ENCODE peak calls at places on chromosomes 4 and X, in six cellular contexts. D is OCI-LY7, S is fibroblast of lung, L is neural progenitor cell, V is A549, A is HepG2. W is an unnamed sample.

GRCh38 chr4:170047774-170048354 is 21.7 kb upstream of the MFAP3L start:
- DNase-seq in D (peak; percentile 62), S (peak; percentile 53), L (peak; percentile 77), V (peak; percentile 64), A (peak; percentile 53), W (peak; percentile 84)

GRCh38 chr4:37835806-37836205 is 9.3 kb downstream of the PGM2 start:
- DNase-seq in D (no peak), S (no peak), L (no peak), V (no peak), A (no peak), W (no peak)

GRCh38 chrX:1205681-1206611 is 6.5 kb downstream of the CRLF2 start:
- DNase-seq in D (peak; percentile 95), S (peak; percentile 80), L (peak; percentile 94), V (peak; percentile 99), A (no peak), W (peak; percentile 57)

GRCh38 chr4:139933541-139933940 is 220.4 kb downstream of the MAML3 start:
- DNase-seq in D (no peak), S (no peak), L (no peak), V (peak; percentile 48), A (peak; percentile 54), W (no peak)

GRCh38 chr4:76485450-76485849 is 50.4 kb downstream of the SHROOM3 start:
- DNase-seq in D (no peak), S (peak; percentile 56), L (peak; percentile 40), V (no peak), A (peak; percentile 9), W (peak; percentile 41)

GRCh38 chr4:15451866-15452765 is 17.6 kb upstream of the CC2D2A start:
- DNase-seq in D (no peak), S (peak; percentile 99), L (peak; percentile 23), V (peak; percentile 35), A (no peak), W (peak; percentile 28)

GRCh38 chrX:17206584-17206983 is 168.4 kb upstream of the NHS start:
- DNase-seq in D (no peak), S (no peak), L (no peak), V (no peak), A (no peak), W (no peak)

GRCh38 chr4:55729306-55730142 is 90.1 kb upstream of the EXOC1L start:
- DNase-seq in D (no peak), S (no peak), L (no peak), V (no peak), A (peak; percentile 2), W (peak; percentile 41)

GRCh38 chr4:1402516-1403101 is 3.6 kb downstream of the NKX1-1 start:
- DNase-seq in D (no peak), S (no peak), L (no peak), V (no peak), A (no peak), W (peak; percentile 2)

GRCh38 chr4:134518574-134519217 is 317.1 kb upstream of the PABPC4L start:
- DNase-seq in D (no peak), S (no peak), L (no peak), V (no peak), A (no peak), W (no peak)

GRCh38 chr4:183455431-183456145 is 11.2 kb downstream of the CDKN2AIP start:
- DNase-seq in D (no peak), S (peak; percentile 64), L (no peak), V (no peak), A (no peak), W (no peak)

GRCh38 chrX:148530464-148531077 is 30.2 kb downstream of the AFF2 start:
- DNase-seq in D (peak; percentile 55), S (peak; percentile 19), L (peak; percentile 43), V (peak; percentile 29), A (no peak), W (peak; percentile 29)

GRCh38 chrX:40152173-40152705 is 54.5 kb upstream of the BCOR start:
- DNase-seq in D (peak; percentile 36), S (no peak), L (peak; percentile 65), V (no peak), A (no peak), W (no peak)

GRCh38 chr4:55903577-55903976 is 45.2 kb upstream of the CEP135 start:
- DNase-seq in D (no peak), S (no peak), L (no peak), V (no peak), A (no peak), W (no peak)

GRCh38 chr4:27775156-27775555 is 914.5 kb downstream of the STIM2 start:
- DNase-seq in D (no peak), S (no peak), L (peak; percentile 15), V (no peak), A (no peak), W (no peak)

GRCh38 chrX:17405225-17405969 is 30.4 kb downstream of the NHS start:
- DNase-seq in D (no peak), S (peak; percentile 87), L (no peak), V (peak; percentile 76), A (peak; percentile 1), W (peak; percentile 20)

GRCh38 chr4:89800527-89801103 is 36.3 kb downstream of the SNCA start:
- DNase-seq in D (no peak), S (peak; percentile 85), L (peak; percentile 33), V (no peak), A (no peak), W (no peak)
- H3K4me2 ChIP-seq in D (no peak overlapping the region), S (no peak overlapping the region), L (no peak overlapping the region), V (no peak overlapping the region), A (no peak overlapping the region), W (no peak overlapping the region)

GRCh38 chrX:46531442-46531841 is 13.8 kb downstream of the ZNF674 start:
- DNase-seq in D (no peak), S (no peak), L (no peak), V (no peak), A (no peak), W (no peak)
- H3K4me2 ChIP-seq in D (no peak overlapping the region), S (no peak overlapping the region), L (no peak overlapping the region), V (no peak overlapping the region), A (no peak overlapping the region), W (no peak overlapping the region)

GRCh38 chr4:99960648-99961047 is 10.6 kb upstream of the H2AZ1 start:
- DNase-seq in D (no peak), S (no peak), L (no peak), V (no peak), A (no peak), W (no peak)

GRCh38 chr4:99968330-99968729 is 18.3 kb upstream of the H2AZ1 start:
- DNase-seq in D (no peak), S (peak; percentile 87), L (no peak), V (no peak), A (no peak), W (peak; percentile 7)

GRCh38 chr4:99965674-99966350 is 15.7 kb upstream of the H2AZ1 start:
- DNase-seq in D (no peak), S (no peak), L (no peak), V (no peak), A (no peak), W (no peak)

GRCh38 chr4:99966692-99967091 is 16.6 kb upstream of the H2AZ1 start:
- DNase-seq in D (no peak), S (no peak), L (no peak), V (no peak), A (no peak), W (no peak)

DNA sequence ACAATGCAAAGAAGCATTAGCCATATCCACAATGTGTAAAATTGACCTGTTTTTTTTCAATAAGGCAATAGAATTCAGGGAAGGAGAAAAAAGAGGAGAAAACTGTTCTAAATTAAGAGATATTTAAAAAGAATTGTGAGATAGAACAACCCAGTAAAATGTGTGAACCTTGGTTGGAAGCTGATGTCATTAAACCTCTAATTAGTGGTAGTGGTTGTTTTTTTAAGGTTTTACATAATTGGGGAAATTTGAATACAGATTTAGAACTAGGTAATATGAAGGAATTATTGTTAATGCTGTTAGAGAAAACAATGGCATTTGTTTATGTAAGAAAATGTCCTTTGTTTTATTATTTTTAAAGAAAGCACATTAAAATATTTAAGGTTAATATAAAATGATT is 15.1 kb upstream of the H2AZ1 start:
- DNase-seq in D (no peak), S (no peak), L (no peak), V (no peak), A (no peak), W (no peak)
- H3K4me2 ChIP-seq in D (no peak overlapping the region), S (no peak overlapping the region), L (no peak overlapping the region), V (no peak overlapping the region), A (no peak overlapping the region), W (no peak overlapping the region)

GRCh38 chr4:10008208-10009005 is 12.9 kb downstream of the SLC2A9 start:
- DNase-seq in D (no peak), S (peak; percentile 46), L (no peak), V (no peak), A (no peak), W (no peak)
- H3K4me2 ChIP-seq in D (no peak overlapping the region), S (no peak overlapping the region), L (no peak overlapping the region), V (peak overlapping the region; percentile 83), A (peak overlapping the region; percentile 80), W (no peak overlapping the region)